ENCODE peak calls at places on chromosome 4, in four cellular contexts. K, D, U and J are unnamed samples.

GRCh38 chr4:176065365-176066249 is at the start of gene WDR17:
- DNase-seq in K (peak; percentile 92), D (peak; percentile 54), U (peak; percentile 93), J (peak; percentile 97)

GRCh38 chr4:55125087-55125721 is at the start of gene KDR:
- DNase-seq in K (peak; percentile 37), D (no peak), U (no peak), J (no peak)

GRCh38 chr4:130077275-130077674 is 981.3 kb downstream of the C4orf33 start:
- DNase-seq in K (no peak), D (no peak), U (no peak), J (no peak)

GRCh38 chr4:181830404-181831035 is 412.7 kb upstream of the TENM3 start:
- DNase-seq in K (no peak), D (no peak), U (no peak), J (no peak)

GRCh38 chr4:77921701-77922100 is 59.1 kb downstream of the MRPL1 start:
- DNase-seq in K (no peak), D (no peak), U (no peak), J (no peak)

GRCh38 chr4:6321361-6321760 is 51.7 kb downstream of the WFS1 start:
- DNase-seq in K (no peak), D (no peak), U (no peak), J (no peak)

GRCh38 chr4:2673157-2673556 is 83.0 kb downstream of the TNIP2 start:
- DNase-seq in K (no peak), D (no peak), U (no peak), J (no peak)

GRCh38 chr4:67713531-67714247 is 12.7 kb upstream of the UBA6 start:
- DNase-seq in K (no peak), D (no peak), U (no peak), J (no peak)

GRCh38 chr4:93313207-93313606 is 515.3 kb upstream of the ATOH1 start:
- DNase-seq in K (no peak), D (no peak), U (no peak), J (no peak)

GRCh38 chr4:57074753-57075152 is 35.4 kb downstream of the IGFBP7 start:
- DNase-seq in K (no peak), D (no peak), U (no peak), J (no peak)

GRCh38 chr4:118086334-118086733 is 52.0 kb downstream of the NDST3 start:
- DNase-seq in K (no peak), D (no peak), U (no peak), J (no peak)

GRCh38 chr4:780730-781492 is 45.0 kb downstream of the CPLX1 start:
- DNase-seq in K (no peak), D (no peak), U (no peak), J (no peak)

GRCh38 chr4:76949293-76950051 is at the start of gene SEPTIN11:
- DNase-seq in K (peak; percentile 89), D (peak; percentile 80), U (peak; percentile 88), J (peak; percentile 88)

GRCh38 chr4:5890063-5890727 is 2.7 kb downstream of the CRMP1 start:
- DNase-seq in K (peak; percentile 78), D (no peak), U (peak; percentile 83), J (peak; percentile 51)

GRCh38 chr4:101355767-101356702 is 8.7 kb upstream of the PPP3CA start:
- DNase-seq in K (no peak), D (no peak), U (no peak), J (no peak)

GRCh38 chr4:762211-763190 is 56.9 kb downstream of the PCGF3 start:
- DNase-seq in K (no peak), D (no peak), U (no peak), J (no peak)

GRCh38 chr4:137443031-137443800 is 89.1 kb downstream of the PCDH18 start:
- DNase-seq in K (no peak), D (no peak), U (no peak), J (no peak)

GRCh38 chr4:181966084-181966483 is 277.1 kb upstream of the TENM3 start:
- DNase-seq in K (no peak), D (no peak), U (no peak), J (no peak)

GRCh38 chr4:109702950-109703663 is at the start of gene CASP6:
- DNase-seq in K (peak; percentile 68), D (peak; percentile 64), U (peak; percentile 58), J (peak; percentile 66)

GRCh38 chr4:184370711-184371389 is 103.5 kb downstream of the IRF2 start:
- DNase-seq in K (no peak), D (no peak), U (no peak), J (no peak)

GRCh38 chr4:85243857-85244256 is 231.1 kb upstream of the ARHGAP24 start:
- DNase-seq in K (no peak), D (no peak), U (no peak), J (no peak)

GRCh38 chr4:9906996-9907395 is 114.3 kb downstream of the SLC2A9 start:
- DNase-seq in K (no peak), D (no peak), U (no peak), J (no peak)

GRCh38 chr4:156255608-156256007 is 301.9 kb upstream of the CTSO start:
- DNase-seq in K (no peak), D (no peak), U (no peak), J (no peak)

GRCh38 chr4:138864961-138865720 is 150.4 kb upstream of the NOCT start:
- DNase-seq in K (no peak), D (no peak), U (no peak), J (no peak)

GRCh38 chr4:92100980-92101379 is 202.8 kb upstream of the GRID2 start:
- DNase-seq in K (no peak), D (no peak), U (no peak), J (no peak)

GRCh38 chr4:109432676-109433075 is 939 bp upstream of the SEC24B start:
- DNase-seq in K (no peak), D (no peak), U (no peak), J (no peak)

GRCh38 chr4:106080376-106080775 is 185.1 kb downstream of the NPNT start:
- DNase-seq in K (no peak), D (no peak), U (no peak), J (no peak)

GRCh38 chr4:47120783-47121182 is 89.4 kb downstream of the GABRB1 start:
- DNase-seq in K (no peak), D (no peak), U (no peak), J (no peak)

GRCh38 chr4:183289688-183290087 is 30.4 kb downstream of the CLDN22 start:
- DNase-seq in K (no peak), D (no peak), U (no peak), J (no peak)

GRCh38 chr4:8324640-8325239 is 55.2 kb downstream of the HTRA3 start:
- DNase-seq in K (no peak), D (no peak), U (no peak), J (no peak)

GRCh38 chr4:7903686-7904085 is 36.0 kb downstream of the AFAP1 start:
- DNase-seq in K (no peak), D (no peak), U (no peak), J (no peak)